ENCODE peak calls at places on chromosomes 16 and 17, in six cellular contexts. O is osteoblast, W is left ventricle myocardium inferior, L is trophoblast cell, K is astrocyte, C is IMR-90. S is an unnamed sample. For H3K4me1, the result is how much of the 10 kb centered on the place peaks cover.

GRCh38 chr16:79418588-79418987 is 181.9 kb downstream of the MAF start:
- DNase-seq in W (no peak), C (no peak), L (no peak), O (no peak), K (no peak), S (no peak)

GRCh38 chr17:80047176-80047575 is 10.7 kb downstream of the CCDC40 start:
- DNase-seq in K (no peak), O (peak), W (no peak), C (no peak), L (no peak), S (no peak)

GRCh38 chr17:48722201-48722907 is at the start of gene PRAC1:
- DNase-seq in O (no peak), K (no peak), W (no peak), C (no peak), L (no peak), S (peak)

GRCh38 chr16:48629531-48629930 is 19.6 kb upstream of the N4BP1 start:
- DNase-seq in K (no peak), O (no peak), L (no peak), C (no peak), W (no peak), S (no peak)

GRCh38 chr17:68152161-68152571 is 95.7 kb upstream of the AMZ2 start:
- DNase-seq in C (no peak), O (peak), W (no peak), K (no peak), L (no peak), S (no peak)

GRCh38 chr16:64445245-64445644 is 676.6 kb downstream of the CDH11 start:
- DNase-seq in K (no peak), W (no peak), L (no peak), O (no peak), C (no peak), S (no peak)

GRCh38 chr16:83138976-83139690 is 512.4 kb downstream of the CDH13 start:
- DNase-seq in C (peak), L (no peak), W (no peak), K (no peak), O (no peak), S (no peak)

GRCh38 chr16:75111514-75112280 is 4.9 kb downstream of the LDHD start:
- DNase-seq in L (no peak), O (peak), C (no peak), K (no peak), W (no peak), S (no peak)

GRCh38 chr16:4373909-4374742 is 2.5 kb downstream of the VASN start:
- DNase-seq in C (peak), K (peak), L (peak), W (peak), O (peak), S (peak)

GRCh38 chr16:26827386-26827785 is 239.3 kb upstream of the C16orf82 start:
- DNase-seq in C (no peak), K (no peak), L (no peak), W (no peak), O (no peak), S (no peak)

GRCh38 chr17:28686296-28686695 is 24.3 kb downstream of the SUPT6H start:
- DNase-seq in K (no peak), O (no peak), L (no peak), W (no peak), C (no peak), S (no peak)

GRCh38 chr17:3894927-3895343 is 2.1 kb upstream of the CAMKK1 start:
- DNase-seq in L (no peak), W (no peak), O (peak), C (peak), K (peak), S (no peak)

DNA sequence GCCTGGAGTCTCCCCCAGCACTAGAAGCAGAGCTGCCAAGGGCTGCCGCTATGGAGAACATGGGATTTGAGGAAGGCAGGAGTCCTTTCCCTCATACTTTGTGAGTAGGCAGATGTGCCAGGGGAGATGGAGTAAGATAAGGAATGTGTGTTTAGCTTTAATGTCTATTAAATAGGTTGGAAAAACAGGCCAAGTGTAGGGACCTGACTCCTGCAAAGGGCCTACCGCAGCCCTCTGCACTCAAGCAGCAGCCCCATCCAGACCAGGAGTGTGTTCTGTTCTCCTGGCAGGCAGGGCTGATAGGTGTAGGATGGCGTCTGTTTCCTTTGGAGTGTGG is 1.8 kb upstream of the MIF4GD start:
- DNase-seq in K (peak), C (no peak), O (no peak), L (no peak), W (no peak), S (no peak)
- H3K4me3 ChIP-seq in K (no peak), C (no peak), O (no peak), L (no peak), W (no peak), S (no peak)

GRCh38 chr17:1593630-1593931 is 31.0 kb upstream of the PITPNA start:
- DNase-seq in W (no peak), C (no peak), L (no peak), K (no peak), O (no peak), S (no peak)

GRCh38 chr17:1590747-1591473 is 28.3 kb upstream of the PITPNA start:
- DNase-seq in K (no peak), W (no peak), C (no peak), O (peak), L (no peak), S (no peak)

GRCh38 chr17:1590031-1590746 is 27.6 kb upstream of the PITPNA start:
- DNase-seq in O (peak), C (peak), K (peak), W (peak), L (peak), S (peak)

GRCh38 chr17:1591474-1592090 is 29.0 kb upstream of the PITPNA start:
- DNase-seq in O (no peak), C (no peak), L (no peak), K (no peak), W (no peak), S (no peak)

DNA sequence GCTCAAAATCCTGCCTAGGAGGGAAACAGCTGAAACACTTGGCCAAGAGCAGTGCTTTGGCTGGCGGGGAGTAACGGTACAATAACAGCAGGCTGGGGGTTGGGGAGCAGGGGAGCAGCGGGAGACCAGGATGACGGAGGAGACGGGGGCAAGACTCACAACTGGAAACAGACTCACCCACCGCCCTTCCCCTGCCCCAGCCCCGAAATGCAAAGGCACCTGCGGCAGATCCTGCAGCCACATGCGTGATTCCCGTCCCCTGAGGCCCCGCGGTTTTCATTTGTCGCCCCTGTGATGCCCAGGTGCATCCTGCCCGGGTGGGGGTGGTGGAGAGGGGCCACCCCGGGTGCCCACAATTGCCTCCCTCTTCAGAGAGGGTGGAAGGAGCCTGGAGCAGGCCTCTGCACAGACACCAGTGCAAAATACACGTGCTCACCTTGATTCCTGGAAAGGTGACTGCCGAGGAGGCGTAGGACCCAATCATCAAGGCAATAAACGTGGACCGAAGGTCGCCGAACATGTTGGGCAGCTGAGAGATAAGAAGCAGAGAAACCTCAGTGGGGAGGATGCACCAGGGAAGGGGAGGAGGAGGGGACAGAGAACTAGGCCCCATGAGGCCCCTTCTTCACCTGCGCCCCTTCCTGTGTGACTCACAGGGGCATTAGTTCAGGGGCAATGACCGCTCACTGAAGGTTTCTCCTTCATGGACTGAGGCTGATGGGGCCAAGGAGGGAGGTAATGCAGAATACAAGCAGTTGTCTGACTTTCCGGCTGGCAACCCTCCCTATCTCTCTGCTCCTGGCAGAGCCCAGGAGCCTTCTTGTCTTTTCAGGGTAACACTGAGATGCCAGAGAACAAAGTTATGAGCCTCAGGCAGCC is 30.4 kb upstream of the PITPNA start:
- DNase-seq in C (no peak), L (no peak), K (no peak), W (no peak), O (peak), S (no peak)
- H3K4me1 ChIP-seq in C (under half), L (under half), K (under half), W (under half), O (under half), S (under half)

DNA sequence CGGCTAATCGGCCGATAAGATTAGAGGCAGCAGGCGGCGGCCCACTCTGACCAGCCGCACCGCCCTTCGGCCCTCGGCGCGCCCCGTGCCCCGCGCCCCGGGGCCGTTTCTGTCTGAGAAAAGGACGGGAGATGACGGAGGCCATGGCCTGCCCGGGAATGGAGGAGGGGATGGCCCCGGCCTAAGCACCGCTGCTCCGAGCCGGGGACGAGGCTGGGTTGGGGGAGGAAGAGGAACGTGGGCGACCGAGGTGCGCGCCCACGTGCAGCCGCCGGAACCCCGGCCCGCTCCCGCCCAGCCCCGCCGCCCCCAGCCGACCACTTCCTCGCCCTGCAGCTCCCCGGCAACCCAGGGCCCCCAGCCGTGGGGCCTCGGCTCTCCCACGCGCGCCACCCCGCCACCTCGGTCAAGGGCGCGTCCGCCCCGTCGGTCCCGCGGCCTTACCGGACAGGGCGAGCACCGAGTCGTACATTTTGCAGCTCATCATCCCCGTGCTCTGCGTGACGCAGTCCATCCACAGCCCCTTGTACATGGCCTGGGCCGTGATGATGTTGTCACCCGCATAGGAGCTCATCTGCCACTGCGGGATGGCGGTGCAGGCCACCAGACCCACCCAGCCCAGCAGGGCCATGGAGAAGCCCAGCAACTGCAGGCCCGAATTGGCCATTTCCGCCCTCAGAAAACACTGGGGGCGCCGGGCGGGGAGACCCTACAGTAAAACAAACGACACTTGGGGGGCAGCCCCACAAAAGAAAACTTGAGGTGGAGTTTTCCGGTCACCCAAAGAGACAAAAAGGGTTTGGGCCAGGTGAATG is 694 bp downstream of the CLDN7 start:
- DNase-seq in C (no peak), W (no peak), L (peak), O (peak), K (no peak), S (no peak)
- H3K4me3 ChIP-seq in C (peak), W (peak), L (peak), O (peak), K (peak), S (no peak)

GRCh38 chr17:45228985-45229517 is 7.4 kb downstream of the FMNL1 start:
- DNase-seq in C (peak), O (peak), W (peak), K (peak), L (peak), S (peak)
- H3K4me1 ChIP-seq in C (under half), O (under half), W (half or more), K (under half), L (under half), S (under half)

DNA sequence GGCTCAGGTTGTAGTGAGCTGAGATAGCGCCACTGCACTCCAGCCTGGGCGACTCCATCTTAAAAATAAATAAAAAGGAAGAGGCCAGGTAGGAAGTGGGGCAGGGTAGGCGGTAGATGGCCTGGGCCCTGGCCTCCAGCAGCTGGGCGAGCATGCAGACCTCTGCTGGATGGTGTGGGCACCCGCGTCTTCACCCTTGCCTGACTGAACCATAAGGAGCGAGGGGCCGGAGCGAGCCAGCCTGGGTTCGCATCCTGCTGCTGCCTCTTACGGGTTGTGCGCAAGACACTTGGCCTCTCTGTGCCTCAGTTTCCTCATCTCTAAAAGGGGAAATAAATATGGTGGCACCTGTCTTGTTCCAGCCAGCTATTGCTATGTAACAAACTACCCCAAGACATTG is 146.1 kb upstream of the GSE1 start:
- DNase-seq in L (no peak), K (no peak), O (no peak), C (no peak), W (no peak), S (no peak)
- H3K4me3 ChIP-seq in L (no peak), K (no peak), O (no peak), C (no peak), W (no peak), S (no peak)

S was measured in A673.